ENCODE peak calls at places on chromosomes 1 and 21, in six cellular contexts. V, H, L, D, M and U are unnamed samples.

GRCh38 chr1:235954306-235955283 is 87.9 kb upstream of the LYST start:
- DNase-seq in V (peak), H (no peak), L (peak), D (no peak), M (peak), U (peak)

GRCh38 chr1:109624215-109625010 is 4.8 kb downstream of the AMPD2 start:
- DNase-seq in V (peak), H (no peak), L (no peak), D (no peak), M (no peak), U (no peak)

GRCh38 chr1:230205719-230206198 is 138.7 kb downstream of the GALNT2 start:
- DNase-seq in V (no peak), H (no peak), L (peak), D (no peak), M (no peak), U (no peak)

GRCh38 chr1:35269190-35269988 is 880 bp downstream of the ZMYM4 start:
- DNase-seq in V (peak), H (no peak), L (no peak), D (no peak), M (no peak), U (no peak)

GRCh38 chr21:38126677-38127271 is 130.0 kb upstream of the KCNJ15 start:
- DNase-seq in V (peak), H (no peak), L (peak), D (peak), M (peak), U (peak)

GRCh38 chr1:98791498-98791897 is 130.0 kb downstream of the SNX7 start:
- DNase-seq in V (no peak), H (no peak), L (no peak), D (no peak), M (no peak), U (no peak)

GRCh38 chr21:43362306-43362927 is 64.5 kb downstream of the SIK1 start:
- DNase-seq in V (peak), H (no peak), L (peak), D (peak), M (peak), U (peak)

GRCh38 chr21:38422067-38422466 is 76.2 kb downstream of the ERG start:
- DNase-seq in V (no peak), H (no peak), L (no peak), D (no peak), M (no peak), U (no peak)

GRCh38 chr1:32546611-32547010 is 7.4 kb downstream of the ZBTB8A start:
- DNase-seq in V (no peak), H (no peak), L (no peak), D (no peak), M (no peak), U (no peak)

GRCh38 chr1:244556263-244556662 is 95.2 kb downstream of the CATSPERE start:
- DNase-seq in V (no peak), H (no peak), L (no peak), D (no peak), M (no peak), U (no peak)

GRCh38 chr1:1827456-1827855 is 49.2 kb upstream of the NADK start:
- DNase-seq in V (no peak), H (no peak), L (peak), D (no peak), M (no peak), U (no peak)

GRCh38 chr1:39406533-39407478 is 84.6 kb upstream of the BMP8A start:
- DNase-seq in V (no peak), H (no peak), L (peak), D (no peak), M (no peak), U (no peak)

GRCh38 chr1:154955039-154955717 is 721 bp downstream of the PBXIP1 start:
- DNase-seq in V (peak), H (no peak), L (peak), D (peak), M (peak), U (peak)

GRCh38 chr21:44528634-44528995 is 11.4 kb downstream of the KRTAP10-1 start:
- DNase-seq in V (no peak), H (no peak), L (no peak), D (peak), M (no peak), U (no peak)

GRCh38 chr1:114458208-114458777 is 52.7 kb downstream of the TRIM33 start:
- DNase-seq in V (no peak), H (peak), L (peak), D (no peak), M (no peak), U (no peak)

GRCh38 chr1:200911361-200911760 is 16.7 kb downstream of the INAVA start:
- DNase-seq in V (no peak), H (no peak), L (no peak), D (no peak), M (no peak), U (no peak)

GRCh38 chr1:186292875-186293274 is 82.2 kb downstream of the TPR start:
- DNase-seq in V (no peak), H (no peak), L (no peak), D (no peak), M (no peak), U (no peak)

GRCh38 chr1:6408023-6408422 is 11.7 kb downstream of the HES2 start:
- DNase-seq in V (no peak), H (no peak), L (no peak), D (no peak), M (no peak), U (no peak)

GRCh38 chr1:20449736-20450311 is 36.2 kb downstream of the CAMK2N1 start:
- DNase-seq in V (no peak), H (no peak), L (peak), D (no peak), M (no peak), U (no peak)